ENCODE peak calls at places on chromosome 17, in ten cellular contexts. L is HT1080; H is naive thymus-derived CD8-positive, alpha-beta T cell; V is activated naive CD4-positive, alpha-beta T cell treated with anti-CD3 and anti-CD28 coated beads, Interleukin-2, amount 50 U/mL, for 16 hours; E is NT2/D1; I is ascending aorta; O is NB4; S is activated T-helper 1 cell treated with Interleukin-2 at 50 U/mL for 16 hours; C is suprapubic skin; U is hypothalamus. T is an unnamed sample.

GRCh38 chr17:60451071-60451470 is 28.8 kb downstream of the CHCT1 start:
- DNase-seq in L (no peak), H (no peak), V (no peak), E (no peak), I (no peak), O (no peak), S (no peak), C (no peak), U (no peak), T (no peak)

GRCh38 chr17:31566992-31567373 is 175.5 kb downstream of the RAB11FIP4 start:
- DNase-seq in L (no peak), H (no peak), V (no peak), E (no peak), I (no peak), O (no peak), S (no peak), C (no peak), U (no peak), T (no peak)

GRCh38 chr17:37167756-37168155 is 208.0 kb upstream of the C17orf78 start:
- DNase-seq in L (no peak), H (no peak), V (no peak), E (no peak), I (no peak), O (no peak), S (no peak), C (no peak), U (no peak), T (no peak)

GRCh38 chr17:77208217-77208808 is 67.5 kb downstream of the SEC14L1 start:
- DNase-seq in L (no peak), H (no peak), V (no peak), E (peak), I (no peak), O (no peak), S (no peak), C (peak), U (no peak), T (no peak)

GRCh38 chr17:50774225-50774803 is 7.0 kb upstream of the ANKRD40CL start:
- DNase-seq in L (no peak), H (no peak), V (no peak), E (no peak), I (peak), O (no peak), S (no peak), C (peak), U (no peak), T (no peak)

GRCh38 chr17:62601438-62601837 is 26.0 kb upstream of the MRC2 start:
- DNase-seq in L (no peak), H (no peak), V (no peak), E (no peak), I (no peak), O (peak), S (no peak), C (no peak), U (no peak), T (no peak)

GRCh38 chr17:18233803-18234518 is 8.5 kb downstream of the LLGL1 start:
- DNase-seq in L (no peak), H (no peak), V (no peak), E (no peak), I (no peak), O (no peak), S (no peak), C (no peak), U (no peak), T (no peak)

GRCh38 chr17:345992-346785 is 6.4 kb downstream of the RPH3AL start:
- DNase-seq in L (no peak), H (no peak), V (no peak), E (no peak), I (no peak), O (no peak), S (no peak), C (no peak), U (no peak), T (no peak)

GRCh38 chr17:55540414-55541091 is 29.3 kb upstream of the SMIM36 start:
- DNase-seq in L (peak), H (no peak), V (no peak), E (no peak), I (no peak), O (no peak), S (no peak), C (no peak), U (no peak), T (no peak)

GRCh38 chr17:38915639-38915995 is 9.8 kb upstream of the LASP1NB start:
- DNase-seq in L (no peak), H (no peak), V (no peak), E (no peak), I (no peak), O (no peak), S (no peak), C (no peak), U (no peak), T (no peak)

GRCh38 chr17:63479495-63480184 is 2.8 kb downstream of the ACE start:
- DNase-seq in L (no peak), H (peak), V (no peak), E (no peak), I (no peak), O (no peak), S (no peak), C (no peak), U (no peak), T (no peak)

GRCh38 chr17:32627233-32628008 is 140.6 kb downstream of the CDK5R1 start:
- DNase-seq in L (peak), H (no peak), V (no peak), E (peak), I (no peak), O (no peak), S (no peak), C (no peak), U (peak), T (no peak)

GRCh38 chr17:17971431-17972125 is 622 bp downstream of the TOM1L2 start:
- DNase-seq in L (peak), H (no peak), V (peak), E (no peak), I (peak), O (no peak), S (peak), C (peak), U (peak), T (no peak)

GRCh38 chr17:14672830-14673229 is 371.9 kb downstream of the HS3ST3B1 start:
- DNase-seq in L (peak), H (no peak), V (no peak), E (no peak), I (no peak), O (peak), S (no peak), C (no peak), U (no peak), T (no peak)

GRCh38 chr17:42843358-42843934 is 934 bp upstream of the AOC2 start:
- DNase-seq in L (peak), H (no peak), V (no peak), E (peak), I (no peak), O (peak), S (no peak), C (no peak), U (peak), T (no peak)

GRCh38 chr17:70110443-70110880 is 35.4 kb downstream of the KCNJ16 start:
- DNase-seq in L (no peak), H (no peak), V (no peak), E (no peak), I (no peak), O (no peak), S (no peak), C (no peak), U (no peak), T (no peak)

GRCh38 chr17:55577011-55577586 is 65.8 kb upstream of the SMIM36 start:
- DNase-seq in L (peak), H (peak), V (peak), E (no peak), I (peak), O (peak), S (no peak), C (no peak), U (no peak), T (peak)

GRCh38 chr17:77346765-77347164 is 206.0 kb downstream of the SEC14L1 start:
- DNase-seq in L (no peak), H (no peak), V (no peak), E (no peak), I (peak), O (no peak), S (no peak), C (peak), U (no peak), T (no peak)

GRCh38 chr17:42674755-42675347 is 1.9 kb downstream of the PLEKHH3 start:
- DNase-seq in L (no peak), H (no peak), V (no peak), E (no peak), I (no peak), O (peak), S (no peak), C (no peak), U (no peak), T (no peak)

GRCh38 chr17:76458580-76459490 is 5.9 kb upstream of the UBE2O start:
- DNase-seq in L (peak), H (no peak), V (no peak), E (peak), I (no peak), O (peak), S (no peak), C (no peak), U (no peak), T (no peak)

GRCh38 chr17:67238976-67239375 is 6.0 kb downstream of the HELZ start:
- DNase-seq in L (no peak), H (no peak), V (no peak), E (no peak), I (no peak), O (no peak), S (no peak), C (no peak), U (no peak), T (no peak)

GRCh38 chr17:50304781-50305404 is 30.6 kb downstream of the TMEM92 start:
- DNase-seq in L (no peak), H (no peak), V (no peak), E (no peak), I (no peak), O (no peak), S (no peak), C (no peak), U (no peak), T (no peak)

GRCh38 chr17:45009676-45010467 is 41.6 kb downstream of the DCAKD start:
- DNase-seq in L (no peak), H (no peak), V (no peak), E (no peak), I (no peak), O (no peak), S (no peak), C (no peak), U (no peak), T (no peak)

T was measured in CD4-positive, alpha-beta memory T cell.